ENCODE peak calls at places on chromosome 7, in six cellular contexts. Z, Y, L, K, Q and P are unnamed samples.
A peak's percentile ranks its signal among the peaks of the same experiment; 100 is the strongest.

GRCh38 chr7:35716038-35716803 is 21.3 kb upstream of the HERPUD2 start:
- DNase-seq in Z (no peak), Y (no peak), L (no peak), K (no peak), Q (no peak), P (no peak)

GRCh38 chr7:122719010-122719578 is 16.4 kb upstream of the RNF148 start:
- DNase-seq in Z (no peak), Y (no peak), L (no peak), K (no peak), Q (no peak), P (no peak)

GRCh38 chr7:88614736-88615135 is 144.8 kb upstream of the ZNF804B start:
- DNase-seq in Z (no peak), Y (no peak), L (no peak), K (no peak), Q (no peak), P (no peak)

GRCh38 chr7:74061840-74062539 is 21.6 kb upstream of the LIMK1 start:
- DNase-seq in Z (peak; percentile 54), Y (peak; percentile 85), L (peak; percentile 95), K (peak; percentile 91), Q (no peak), P (peak; percentile 87)

GRCh38 chr7:112129655-112130323 is 76.4 kb downstream of the DOCK4 start:
- DNase-seq in Z (no peak), Y (no peak), L (no peak), K (no peak), Q (no peak), P (no peak)

GRCh38 chr7:138951953-138952352 is 29.2 kb downstream of the KIAA1549 start:
- DNase-seq in Z (no peak), Y (no peak), L (no peak), K (no peak), Q (no peak), P (no peak)

GRCh38 chr7:98733036-98733435 is 116.0 kb downstream of the NPTX2 start:
- DNase-seq in Z (no peak), Y (no peak), L (peak; percentile 71), K (no peak), Q (no peak), P (no peak)

GRCh38 chr7:18694484-18694883 is 198.9 kb downstream of the HDAC9 start:
- DNase-seq in Z (no peak), Y (no peak), L (no peak), K (no peak), Q (no peak), P (no peak)

GRCh38 chr7:67359900-67360299 is 363.3 kb downstream of the TYW1 start:
- DNase-seq in Z (no peak), Y (no peak), L (no peak), K (no peak), Q (no peak), P (no peak)

GRCh38 chr7:112162161-112163020 is 43.8 kb downstream of the DOCK4 start:
- DNase-seq in Z (no peak), Y (no peak), L (peak; percentile 32), K (peak; percentile 65), Q (no peak), P (no peak)

GRCh38 chr7:538764-539685 is 19.4 kb upstream of the PDGFA start:
- DNase-seq in Z (no peak), Y (no peak), L (no peak), K (peak; percentile 73), Q (no peak), P (no peak)

GRCh38 chr7:32881074-32881982 is 10.2 kb downstream of the KBTBD2 start:
- DNase-seq in Z (no peak), Y (no peak), L (no peak), K (no peak), Q (no peak), P (no peak)

DNA sequence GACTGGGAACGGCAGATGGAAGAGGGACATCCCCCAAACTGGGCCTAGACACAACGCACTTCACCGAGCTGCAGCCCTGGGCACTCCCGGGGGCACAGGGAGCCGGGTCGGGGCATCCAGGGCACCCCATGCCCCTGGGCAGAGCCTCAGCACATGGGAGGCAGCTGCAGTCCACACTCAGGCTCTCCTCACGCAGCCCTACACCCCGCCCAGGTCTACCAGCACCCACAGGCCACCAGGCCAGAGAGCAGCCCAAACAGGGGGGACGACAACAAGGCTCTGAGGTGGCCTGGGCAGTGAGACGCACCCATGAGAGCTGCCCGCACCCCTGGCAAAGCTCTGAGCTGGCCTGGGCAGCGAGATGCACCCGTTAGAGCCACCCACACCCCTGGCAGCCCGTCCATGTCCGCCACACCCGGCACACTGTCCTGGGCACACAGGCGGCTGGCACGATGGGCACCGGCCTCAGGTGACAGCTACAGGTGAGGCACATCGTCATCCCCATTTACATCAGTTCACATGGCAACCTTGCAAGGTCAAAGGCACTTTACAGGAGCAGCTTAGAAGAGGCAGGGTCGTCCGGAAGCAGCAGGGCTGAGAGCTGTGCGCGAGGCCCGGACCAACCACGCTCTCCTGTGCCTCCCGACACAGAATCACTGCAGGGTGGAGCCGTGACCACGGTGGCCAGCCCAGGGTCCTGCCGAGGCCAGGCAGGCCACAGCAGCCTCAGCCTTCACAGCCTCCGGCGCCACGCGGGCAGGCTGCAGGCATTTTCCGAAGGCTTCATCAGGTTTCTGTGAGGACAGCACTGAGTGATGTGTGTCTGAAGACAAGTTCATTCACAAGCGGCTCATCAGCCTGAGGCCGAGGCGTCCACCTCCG is 228.6 kb downstream of the MAD1L1 start:
- DNase-seq in Z (peak; percentile 3), Y (no peak), L (no peak), K (peak; percentile 63), Q (no peak), P (no peak)
- TF ChIP-seq CTCF in Z (no peak), Y (no peak), L (no peak), K (no peak), Q (no peak), P (no peak)

DNA sequence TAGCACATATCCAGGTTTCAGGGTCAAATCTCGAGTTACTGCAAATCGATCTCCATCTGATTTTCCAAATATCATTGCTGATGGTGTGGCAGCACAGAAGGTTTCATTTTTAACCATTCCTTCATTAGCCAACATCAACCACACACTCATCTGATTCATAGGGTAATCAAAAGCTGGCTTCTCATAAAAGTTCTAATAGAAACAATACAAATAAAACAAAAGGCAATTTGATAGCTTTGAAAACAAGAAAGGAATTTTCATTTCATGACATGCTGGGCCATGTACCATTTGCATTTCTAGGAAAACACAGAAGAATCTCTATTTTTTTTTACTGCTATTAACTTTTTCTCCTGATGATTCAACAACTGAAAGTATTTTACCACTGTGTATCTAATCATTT is 147.7 kb upstream of the SLC26A5 start:
- DNase-seq in Z (no peak), Y (peak; percentile 28), L (no peak), K (no peak), Q (no peak), P (peak; percentile 30)
- TF ChIP-seq CTCF in Z (no peak), Y (no peak), L (no peak), K (no peak), Q (no peak), P (no peak)

GRCh38 chr7:145020454-145020853 is 184.6 kb upstream of the TPK1 start:
- DNase-seq in Z (no peak), Y (no peak), L (no peak), K (no peak), Q (no peak), P (no peak)

GRCh38 chr7:145016068-145016467 is 180.2 kb upstream of the TPK1 start:
- DNase-seq in Z (no peak), Y (no peak), L (no peak), K (no peak), Q (no peak), P (no peak)
- TF ChIP-seq CTCF in Z (no peak), Y (no peak), L (no peak), K (no peak), Q (no peak), P (no peak)

DNA sequence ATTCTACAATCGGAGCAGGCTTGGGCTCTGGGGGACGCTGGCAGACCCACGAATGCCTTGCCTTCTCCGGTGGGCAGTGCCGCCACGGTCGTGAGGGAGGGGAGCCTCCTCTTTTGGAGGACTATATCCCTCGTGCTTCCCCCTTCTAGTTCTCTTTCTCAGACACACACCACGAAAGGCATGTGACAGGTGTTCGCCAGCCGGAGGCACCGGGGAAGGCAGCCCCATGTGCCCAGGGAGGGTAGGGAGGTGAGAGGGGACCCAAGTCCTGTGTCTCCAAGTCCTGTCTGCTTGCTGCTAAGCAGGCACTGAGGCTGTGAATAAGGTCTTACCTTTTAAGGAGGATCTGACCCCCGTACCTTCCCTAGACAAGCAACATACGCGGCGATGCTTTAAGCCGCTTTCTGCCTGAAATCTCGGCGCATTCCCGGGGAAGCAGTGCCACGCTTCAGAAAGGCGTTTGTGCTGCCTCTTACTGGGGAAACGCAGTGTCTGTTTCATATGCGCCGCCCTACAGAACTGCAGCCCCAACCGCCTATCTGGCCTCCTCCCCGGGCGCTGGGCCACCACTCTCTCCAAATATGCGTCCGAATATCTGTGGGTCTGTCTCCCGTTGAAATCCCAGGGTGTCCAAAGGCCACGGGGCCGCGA is 809 bp downstream of the PLXNA4 start:
- DNase-seq in Z (no peak), Y (peak; percentile 27), L (peak; percentile 36), K (no peak), Q (no peak), P (peak; percentile 4)
- TF ChIP-seq CTCF in Z (no peak), Y (peak; percentile 27), L (peak; percentile 23), K (peak; percentile 15), Q (no peak), P (peak; percentile 14)

GRCh38 chr7:17057143-17057509 is 175.3 kb upstream of the AGR3 start:
- DNase-seq in Z (no peak), Y (no peak), L (no peak), K (no peak), Q (no peak), P (no peak)

GRCh38 chr7:17061443-17061842 is 179.7 kb upstream of the AGR3 start:
- DNase-seq in Z (no peak), Y (no peak), L (no peak), K (no peak), Q (no peak), P (no peak)

GRCh38 chr7:17058568-17058967 is 176.8 kb upstream of the AGR3 start:
- DNase-seq in Z (no peak), Y (no peak), L (no peak), K (no peak), Q (no peak), P (no peak)

GRCh38 chr7:17060051-17060450 is 178.3 kb upstream of the AGR3 start:
- DNase-seq in Z (no peak), Y (no peak), L (no peak), K (no peak), Q (no peak), P (no peak)

GRCh38 chr7:17062433-17063383 is 180.9 kb upstream of the AGR3 start:
- DNase-seq in Z (no peak), Y (no peak), L (no peak), K (no peak), Q (no peak), P (no peak)
- TF ChIP-seq CTCF in Z (peak; percentile 49), Y (peak; percentile 6), L (peak; percentile 35), K (peak; percentile 14), Q (peak; percentile 35), P (no peak)

GRCh38 chr7:99923200-99923599 is 3.9 kb upstream of the TRIM4 start:
- DNase-seq in Z (no peak), Y (no peak), L (no peak), K (no peak), Q (no peak), P (no peak)

GRCh38 chr7:99919814-99920618 is 686 bp upstream of the TRIM4 start:
- DNase-seq in Z (no peak), Y (peak; percentile 2), L (no peak), K (no peak), Q (no peak), P (no peak)

GRCh38 chr7:99918959-99919813 is at the start of gene TRIM4:
- DNase-seq in Z (peak; percentile 79), Y (peak; percentile 78), L (peak; percentile 92), K (peak; percentile 96), Q (peak; percentile 39), P (peak; percentile 80)
- TF ChIP-seq CTCF in Z (peak; percentile 13), Y (peak; percentile 10), L (peak; percentile 9), K (peak; percentile 10), Q (peak; percentile 23), P (no peak)